ENCODE peak calls at places on chromosomes 16 and 17, in four cellular contexts. Y, N, T and X are unnamed samples.

GRCh38 chr17:32265896-32266388 is 310 bp downstream of the RHBDL3 start:
- ATAC-seq in N (no peak), Y (no peak), T (no peak), X (no peak)

GRCh38 chr16:86708431-86708830 is 130.1 kb downstream of the FOXL1 start:
- ATAC-seq in N (no peak), Y (no peak), T (no peak), X (no peak)

GRCh38 chr16:30997887-30998711 is 12.3 kb downstream of the STX1B start:
- ATAC-seq in Y (no peak), N (peak), T (no peak), X (peak)

GRCh38 chr16:1098266-1098991 is 2.4 kb upstream of the C1QTNF8 start:
- ATAC-seq in T (no peak), N (no peak), Y (no peak), X (no peak)

GRCh38 chr16:13931845-13932244 is 11.9 kb downstream of the ERCC4 start:
- ATAC-seq in N (no peak), T (no peak), Y (peak), X (no peak)

GRCh38 chr17:35871415-35871814 is 2.7 kb upstream of the HEATR9 start:
- ATAC-seq in N (peak), T (no peak), Y (peak), X (peak)

GRCh38 chr17:17730250-17730935 is 49.1 kb downstream of the RAI1 start:
- ATAC-seq in Y (no peak), T (no peak), N (no peak), X (no peak)

GRCh38 chr16:68281368-68282063 is 17.2 kb downstream of the SLC7A6 start:
- ATAC-seq in Y (peak), T (no peak), N (no peak), X (no peak)

GRCh38 chr17:560379-560935 is 154.2 kb downstream of the VPS53 start:
- ATAC-seq in N (peak), T (no peak), Y (peak), X (peak)

GRCh38 chr16:57123969-57124674 is 31.7 kb downstream of the CPNE2 start:
- ATAC-seq in T (no peak), N (no peak), Y (no peak), X (no peak)

GRCh38 chr16:69501956-69502457 is 63.8 kb upstream of the NFAT5 start:
- ATAC-seq in N (peak), T (peak), Y (no peak), X (peak)

GRCh38 chr16:754208-755097 is 6.1 kb upstream of the MSLN start:
- ATAC-seq in T (no peak), Y (no peak), N (no peak), X (no peak)

GRCh38 chr16:58472827-58473226 is 27.1 kb upstream of the NDRG4 start:
- ATAC-seq in T (no peak), Y (no peak), N (no peak), X (no peak)

GRCh38 chr17:70563301-70563820 is 394.0 kb downstream of the KCNJ2 start:
- ATAC-seq in N (no peak), T (no peak), Y (no peak), X (peak)

GRCh38 chr16:27781195-27781524 is 231.2 kb downstream of the KATNIP start:
- ATAC-seq in Y (no peak), N (no peak), T (no peak), X (no peak)

GRCh38 chr16:89352091-89352681 is 134.7 kb downstream of the ZNF778 start:
- ATAC-seq in T (no peak), Y (no peak), N (no peak), X (no peak)

GRCh38 chr17:3571043-3571900 is 13.7 kb upstream of the TRPV3 start:
- ATAC-seq in Y (no peak), N (no peak), T (peak), X (no peak)

GRCh38 chr16:28592511-28592910 is 4.3 kb downstream of the SULT1A2 start:
- ATAC-seq in Y (no peak), N (no peak), T (no peak), X (no peak)